ENCODE peak calls at places on chromosome 21, in four cellular contexts. A, U, R and D are unnamed samples.

GRCh38 chr21:31284797-31285397 is 59.2 kb downstream of the TIAM1 start:
- DNase-seq in U (peak; percentile 37), A (no peak), R (no peak), D (no peak)

GRCh38 chr21:16419188-16419874 is 689.5 kb downstream of the USP25 start:
- DNase-seq in A (peak; percentile 86), U (peak; percentile 57), R (peak; percentile 63), D (no peak)

GRCh38 chr21:33286600-33287456 is 20.7 kb downstream of the IL10RB start:
- DNase-seq in A (peak; percentile 81), R (peak; percentile 84), U (peak; percentile 70), D (no peak)

GRCh38 chr21:18951291-18952038 is 547.9 kb upstream of the TMPRSS15 start:
- DNase-seq in R (peak; percentile 5), A (no peak), U (no peak), D (no peak)

GRCh38 chr21:32728455-32729237 is 833 bp upstream of the SYNJ1 start:
- DNase-seq in R (no peak), A (no peak), U (no peak), D (no peak)

GRCh38 chr21:22136770-22137169 is 1138.6 kb downstream of the NCAM2 start:
- DNase-seq in R (no peak), A (no peak), U (no peak), D (no peak)

GRCh38 chr21:35150562-35151226 is 101.6 kb upstream of the RUNX1 start:
- DNase-seq in A (no peak), U (peak; percentile 73), R (no peak), D (no peak)

GRCh38 chr21:19340303-19340702 is 936.7 kb upstream of the TMPRSS15 start:
- DNase-seq in R (no peak), U (no peak), A (no peak), D (no peak)

GRCh38 chr21:21029159-21029558 is 30.9 kb downstream of the NCAM2 start:
- DNase-seq in R (no peak), A (no peak), U (no peak), D (no peak)

GRCh38 chr21:15061284-15061683 is 3.5 kb downstream of the NRIP1 start:
- DNase-seq in R (no peak), A (no peak), U (no peak), D (no peak)

GRCh38 chr21:34942911-34943310 is 106.2 kb downstream of the RUNX1 start:
- DNase-seq in R (no peak), U (no peak), A (no peak), D (no peak)

GRCh38 chr21:35038772-35039145 is 10.3 kb downstream of the RUNX1 start:
- DNase-seq in U (no peak), R (no peak), A (peak; percentile 29), D (no peak)

GRCh38 chr21:31724552-31724951 is 7.4 kb downstream of the SCAF4 start:
- DNase-seq in A (no peak), U (no peak), R (no peak), D (no peak)

GRCh38 chr21:37342046-37342632 is 24.4 kb upstream of the DYRK1A start:
- DNase-seq in R (peak; percentile 9), A (no peak), U (no peak), D (no peak)

GRCh38 chr21:30256100-30256499 is 26.6 kb downstream of the KRTAP24-1 start:
- DNase-seq in R (no peak), U (no peak), A (no peak), D (no peak)

GRCh38 chr21:46098303-46099141 is 610 bp downstream of the COL6A2 start:
- DNase-seq in A (peak; percentile 88), R (no peak), U (no peak), D (peak; percentile 11)

GRCh38 chr21:46096596-46096981 is 1.3 kb upstream of the COL6A2 start:
- DNase-seq in U (no peak), R (no peak), A (peak; percentile 81), D (no peak)

GRCh38 chr21:46099476-46099875 is 1.6 kb downstream of the COL6A2 start:
- DNase-seq in A (peak; percentile 90), R (no peak), U (peak; percentile 34), D (no peak)

GRCh38 chr21:46096997-46097825 is 701 bp upstream of the COL6A2 start:
- DNase-seq in A (peak; percentile 88), U (no peak), R (no peak), D (peak; percentile 19)

DNA sequence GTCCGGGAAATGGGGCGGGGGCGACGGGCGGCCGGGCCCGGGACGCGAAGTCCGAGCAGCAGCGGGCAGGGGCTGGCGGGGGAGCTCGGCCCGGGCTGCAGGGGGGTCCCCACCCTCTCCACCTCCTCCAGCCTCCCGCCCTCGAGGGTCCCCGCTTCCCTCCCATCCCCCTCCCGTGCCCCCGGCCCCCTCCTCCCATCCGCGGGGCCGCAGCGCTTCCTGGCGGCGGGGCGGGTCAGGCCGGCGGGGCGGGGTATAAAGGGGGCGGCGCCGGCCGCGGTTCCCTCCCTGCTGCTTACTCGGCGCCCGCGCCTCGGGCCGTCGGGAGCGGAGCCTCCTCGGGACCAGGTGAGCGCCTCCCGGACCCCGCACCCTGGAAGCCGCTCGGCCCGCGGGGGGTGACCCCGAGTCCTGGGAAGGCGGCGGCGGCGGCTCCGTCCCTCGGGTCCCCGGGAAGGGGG is at the start of gene COL6A2:
- DNase-seq in R (peak; percentile 10), A (peak; percentile 92), U (peak; percentile 71), D (peak; percentile 30)
- TF ChIP-seq POLR2A in R (no peak), A (peak; percentile 68), U (peak; percentile 94), D (no peak)

DNA sequence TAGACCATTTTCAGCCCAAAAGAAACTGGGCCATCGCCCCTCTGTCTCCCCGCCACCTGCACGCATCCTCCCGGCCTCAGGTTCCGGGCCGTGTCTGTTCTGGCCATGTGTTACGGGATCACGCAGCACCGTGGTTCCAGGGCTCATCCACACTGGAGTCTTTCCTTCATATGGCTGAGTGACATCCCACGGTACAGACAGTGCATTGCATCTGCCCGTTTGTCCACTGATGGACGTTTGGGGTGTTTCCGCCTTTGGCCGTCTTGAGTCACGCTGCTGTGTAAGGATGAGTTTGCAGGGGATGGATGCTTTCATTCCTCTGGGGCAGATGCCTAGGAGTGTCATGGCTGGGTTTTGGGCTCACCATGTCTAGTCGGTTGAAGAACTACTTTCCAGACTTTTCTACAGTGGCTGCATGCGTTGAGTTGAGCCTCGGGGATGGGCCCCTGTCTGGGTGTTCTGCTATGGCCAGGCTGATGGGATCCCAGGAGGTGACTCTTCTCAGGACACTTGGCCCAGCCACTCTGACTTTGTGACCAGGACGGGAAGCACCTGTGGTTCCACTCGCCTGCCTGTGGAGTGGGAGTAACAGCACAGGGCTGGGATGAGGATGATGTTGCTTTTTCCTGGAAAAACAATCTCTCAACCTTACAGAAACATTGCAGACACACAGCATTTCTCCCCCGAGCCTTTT is 16.8 kb downstream of the RRP1 start:
- DNase-seq in U (no peak), R (no peak), A (no peak), D (no peak)
- TF ChIP-seq POLR2A in U (no peak), R (no peak), A (no peak), D (no peak)

GRCh38 chr21:41171210-41171609 is 3.2 kb downstream of the BACE2 start:
- DNase-seq in R (no peak), A (peak; percentile 90), U (no peak), D (no peak)
- TF ChIP-seq POLR2A in R (no peak), A (no peak), U (no peak), D (no peak)

GRCh38 chr21:36156815-36157670 is at the start of gene DOP1B:
- DNase-seq in A (peak; percentile 91), U (no peak), R (no peak), D (peak; percentile 46)
- TF ChIP-seq POLR2A in A (no peak), U (no peak), R (peak; percentile 56), D (peak; percentile 42)

GRCh38 chr21:43925096-43925481 is 60.1 kb downstream of the AGPAT3 start:
- DNase-seq in U (no peak), A (no peak), R (no peak), D (no peak)

GRCh38 chr21:43927591-43928229 is 62.7 kb downstream of the AGPAT3 start:
- DNase-seq in A (no peak), R (no peak), U (no peak), D (no peak)

GRCh38 chr21:43924421-43925095 is 59.5 kb downstream of the AGPAT3 start:
- DNase-seq in A (no peak), U (no peak), R (no peak), D (no peak)

GRCh38 chr21:43926196-43926595 is 61.2 kb downstream of the AGPAT3 start:
- DNase-seq in U (no peak), R (no peak), A (no peak), D (no peak)

GRCh38 chr21:43925609-43926008 is 60.6 kb downstream of the AGPAT3 start:
- DNase-seq in A (no peak), R (no peak), U (no peak), D (no peak)
- TF ChIP-seq POLR2A in A (no peak), R (no peak), U (no peak), D (no peak)